ENCODE peak calls at places on chromosome 22, in four cellular contexts. Q is aorta, K is SJSA1, R is HepG2. G is an unnamed sample.
A peak's percentile ranks its signal among the peaks of the same experiment; 100 is the strongest.

GRCh38 chr22:22720724-22721261 is 76.4 kb downstream of the GGTLC2 start:
- DNase-seq in Q (no peak), R (no peak), K (no peak), G (no peak)

GRCh38 chr22:11360632-11361031 is 4167.4 kb upstream of the OR11H1 start:
- DNase-seq in R (no peak), K (no peak), Q (peak; percentile 71), G (peak; percentile 78)

GRCh38 chr22:22713416-22713815 is 69.0 kb downstream of the GGTLC2 start:
- DNase-seq in Q (no peak), K (no peak), R (no peak), G (no peak)

GRCh38 chr22:48758905-48759875 is 1068.5 kb downstream of the BRD1 start:
- DNase-seq in Q (peak; percentile 47), K (peak; percentile 34), R (no peak), G (no peak)

GRCh38 chr22:33519140-33519973 is 400.9 kb downstream of the LARGE1 start:
- DNase-seq in Q (no peak), R (peak; percentile 73), K (peak; percentile 78), G (no peak)

GRCh38 chr22:27554106-27554814 is 247.3 kb downstream of the MN1 start:
- DNase-seq in K (no peak), R (no peak), Q (no peak), G (no peak)

GRCh38 chr22:45750626-45751025 is 79.0 kb downstream of the ATXN10 start:
- DNase-seq in K (no peak), Q (no peak), R (no peak), G (no peak)

GRCh38 chr22:30516273-30516672 is 10.8 kb upstream of the SEC14L4 start:
- DNase-seq in Q (no peak), R (no peak), K (no peak), G (no peak)

GRCh38 chr22:32920032-32920628 is 118.6 kb downstream of the TIMP3 start:
- DNase-seq in R (no peak), K (no peak), Q (no peak), G (peak; percentile 44)

GRCh38 chr22:45314789-45315188 is 5.1 kb downstream of the FAM118A start:
- DNase-seq in R (no peak), K (no peak), Q (no peak), G (no peak)

GRCh38 chr22:16586991-16587390 is 5.6 kb downstream of the CCT8L2 start:
- DNase-seq in K (no peak), R (no peak), Q (no peak), G (no peak)

GRCh38 chr22:35275580-35275979 is 18.3 kb downstream of the HMGXB4 start:
- DNase-seq in Q (no peak), K (no peak), R (no peak), G (no peak)

GRCh38 chr22:29784451-29785361 is 17.5 kb downstream of the UQCR10 start:
- DNase-seq in R (peak; percentile 38), K (no peak), Q (no peak), G (no peak)

GRCh38 chr22:44116331-44116730 is 64.4 kb upstream of the PARVG start:
- DNase-seq in Q (peak; percentile 27), K (no peak), R (no peak), G (no peak)

GRCh38 chr22:21752276-21752675 is 16.7 kb upstream of the YPEL1 start:
- DNase-seq in Q (no peak), R (no peak), K (no peak), G (no peak)

GRCh38 chr22:22465094-22465602 is 43.4 kb downstream of the ZNF280B start:
- DNase-seq in R (no peak), K (no peak), Q (no peak), G (no peak)

GRCh38 chr22:41681616-41682015 is 7.1 kb downstream of the SNU13 start:
- DNase-seq in K (no peak), R (no peak), Q (peak; percentile 53), G (no peak)

GRCh38 chr22:30332551-30332950 is 5.8 kb upstream of the TBC1D10A start:
- DNase-seq in Q (no peak), R (no peak), K (no peak), G (no peak)

GRCh38 chr22:48434156-48434867 is 1393.4 kb downstream of the BRD1 start:
- DNase-seq in Q (peak; percentile 32), R (no peak), K (no peak), G (no peak)

GRCh38 chr22:31313366-31314147 is 21.3 kb upstream of the PIK3IP1 start:
- DNase-seq in Q (peak; percentile 87), K (peak; percentile 56), R (peak; percentile 46), G (peak; percentile 81)

GRCh38 chr22:44023404-44024287 is 456 bp upstream of the PARVB start:
- DNase-seq in K (peak; percentile 53), R (no peak), Q (peak; percentile 84), G (peak; percentile 64)

GRCh38 chr22:45212306-45212709 is 28.4 kb downstream of the KIAA0930 start:
- DNase-seq in R (no peak), K (peak; percentile 97), Q (peak; percentile 94), G (peak; percentile 89)

GRCh38 chr22:27164781-27165503 is 507.6 kb downstream of the MIAT start:
- DNase-seq in Q (no peak), K (no peak), R (no peak), G (no peak)

GRCh38 chr22:31350410-31350863 is 4.3 kb upstream of the PATZ1 start:
- DNase-seq in R (peak; percentile 90), K (no peak), Q (no peak), G (no peak)

GRCh38 chr22:38257650-38258246 is 15.1 kb downstream of the TMEM184B start:
- DNase-seq in R (no peak), K (no peak), Q (no peak), G (no peak)
- H3K4me3 ChIP-seq in R (no peak overlapping the region), K (no peak overlapping the region), Q (no peak overlapping the region), G (no peak overlapping the region)

GRCh38 chr22:40179535-40179934 is 1.8 kb downstream of the TNRC6B start:
- DNase-seq in Q (no peak), R (no peak), K (no peak), G (no peak)

GRCh38 chr22:40181323-40181722 is 3.6 kb downstream of the TNRC6B start:
- DNase-seq in R (no peak), K (no peak), Q (no peak), G (no peak)

GRCh38 chr22:40180403-40180802 is 2.7 kb downstream of the TNRC6B start:
- DNase-seq in R (no peak), K (no peak), Q (no peak), G (no peak)

GRCh38 chr22:40182231-40182835 is 4.6 kb downstream of the TNRC6B start:
- DNase-seq in K (no peak), Q (no peak), R (no peak), G (no peak)

GRCh38 chr22:40183029-40183581 is 5.4 kb downstream of the TNRC6B start:
- DNase-seq in Q (no peak), R (peak; percentile 68), K (peak; percentile 78), G (no peak)
- H3K4me1 ChIP-seq in Q (peaks cover 7% of the 10 kb centered on the region), R (peaks cover 55% of the 10 kb centered on the region), K (peaks cover 55% of the 10 kb centered on the region), G (peaks cover 75% of the 10 kb centered on the region)

DNA sequence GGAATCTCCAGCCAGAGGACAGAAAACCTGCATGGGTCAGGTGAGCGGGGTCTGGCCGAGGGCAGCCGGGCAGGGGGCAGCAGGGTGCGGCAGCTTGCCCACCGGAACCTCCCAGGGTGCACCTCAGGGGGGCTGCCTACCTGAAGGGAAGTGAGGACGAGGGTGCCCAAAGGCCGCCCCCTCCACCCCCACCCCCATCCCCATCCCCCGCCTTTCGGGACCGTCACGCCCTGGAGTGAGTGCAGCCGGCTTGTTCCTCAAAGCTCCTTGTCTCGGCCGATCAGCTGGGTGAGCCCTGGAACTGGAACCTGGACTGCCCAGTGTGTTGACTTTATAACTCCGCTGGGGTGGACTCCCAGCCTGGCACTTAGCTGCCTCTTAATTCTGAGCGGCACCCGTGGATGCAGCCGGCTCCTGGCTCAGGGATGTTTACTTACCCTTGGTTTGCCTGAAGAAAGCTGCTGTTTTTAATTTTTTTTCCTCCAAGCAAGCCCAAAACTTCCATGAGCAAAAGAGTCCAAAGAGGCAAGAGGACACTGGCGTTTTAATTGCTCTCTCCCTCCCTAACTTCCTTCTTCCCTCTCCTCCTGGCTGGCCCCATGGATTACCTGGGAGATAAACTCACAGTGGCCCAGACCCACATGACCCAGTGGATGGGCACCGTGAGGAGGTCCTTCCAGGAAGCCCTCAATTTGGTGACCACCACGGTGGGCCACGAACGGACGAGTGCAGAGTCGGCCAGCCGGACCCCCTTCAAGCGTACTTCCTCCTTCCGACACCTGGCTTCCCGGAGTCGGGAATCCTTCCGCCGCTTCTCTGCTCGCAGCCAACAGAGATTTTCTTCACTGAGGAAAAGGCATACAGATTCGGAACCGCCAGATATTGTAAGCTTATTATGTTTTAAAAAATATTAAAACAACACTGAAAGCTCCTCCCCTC is 87.8 kb upstream of the CRYBB3 start:
- DNase-seq in Q (peak; percentile 85), K (no peak), R (no peak), G (peak; percentile 82)
- H3K27ac ChIP-seq in Q (peak overlapping the region; percentile 96), K (no peak overlapping the region), R (peak overlapping the region; percentile 92), G (peak overlapping the region; percentile 82)

DNA sequence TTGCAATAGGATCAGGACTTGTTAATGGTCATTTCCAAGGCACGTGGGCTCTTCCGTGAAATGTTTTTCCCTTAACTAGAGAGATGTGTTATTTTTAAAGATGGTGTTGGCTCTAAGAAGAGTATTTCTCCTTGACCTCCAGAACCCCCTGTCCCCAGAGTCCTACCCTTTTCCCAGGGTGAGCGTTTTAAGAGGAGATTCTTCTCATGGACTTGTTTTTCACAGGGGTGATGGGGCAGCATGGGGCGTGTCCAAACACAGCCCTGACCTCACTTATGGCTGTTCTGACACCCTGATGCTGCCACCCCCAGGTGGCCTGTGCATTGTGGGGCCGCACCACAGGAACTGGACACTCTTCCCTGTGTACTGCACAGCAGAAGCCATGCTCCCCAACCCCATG is 335.7 kb downstream of the TBC1D22A start:
- DNase-seq in R (no peak), K (no peak), Q (no peak), G (no peak)
- H3K4me3 ChIP-seq in R (no peak overlapping the region), K (no peak overlapping the region), Q (no peak overlapping the region), G (no peak overlapping the region)

GRCh38 chr22:40326905-40327735 is 19.2 kb upstream of the ADSL start:
- DNase-seq in Q (no peak), R (no peak), K (peak; percentile 78), G (no peak)
- H3K4me1 ChIP-seq in Q (no peaks in the 10 kb centered on the region), R (no peaks in the 10 kb centered on the region), K (peaks cover 59% of the 10 kb centered on the region), G (no peaks in the 10 kb centered on the region)

DNA sequence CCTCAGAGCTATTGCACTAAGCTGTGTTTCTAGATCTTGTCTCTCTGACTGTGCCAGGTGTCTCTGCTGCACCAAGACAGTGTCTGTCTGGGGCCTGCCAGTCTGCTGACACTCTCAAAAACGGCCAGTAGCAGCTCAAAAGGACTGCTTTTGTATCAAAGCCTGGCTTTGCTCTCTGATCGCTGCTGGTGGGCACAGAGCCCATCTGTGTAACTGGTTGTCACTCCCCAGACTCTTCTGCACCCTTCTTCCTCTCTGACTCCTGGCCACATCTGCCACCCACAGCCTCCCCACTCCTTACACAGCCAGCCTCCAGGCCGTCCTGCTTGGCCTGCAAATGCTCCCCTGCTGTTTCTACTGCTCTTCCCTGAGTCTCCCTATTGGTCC is 26.5 kb downstream of the MED15 start:
- DNase-seq in Q (no peak), R (no peak), K (no peak), G (no peak)
- H3K27ac ChIP-seq in Q (no peak overlapping the region), R (no peak overlapping the region), K (no peak overlapping the region), G (no peak overlapping the region)

GRCh38 chr22:38251355-38251720 is 21.5 kb downstream of the TMEM184B start:
- DNase-seq in Q (no peak), K (no peak), R (no peak), G (no peak)

GRCh38 chr22:38250642-38251354 is 22.0 kb downstream of the TMEM184B start:
- DNase-seq in K (no peak), R (no peak), Q (no peak), G (no peak)

GRCh38 chr22:38249301-38249700 is 23.5 kb downstream of the TMEM184B start:
- DNase-seq in R (no peak), Q (no peak), K (no peak), G (no peak)

GRCh38 chr22:38248280-38248679 is 24.5 kb downstream of the TMEM184B start:
- DNase-seq in R (no peak), K (no peak), Q (no peak), G (no peak)

GRCh38 chr22:38249803-38250641 is 22.8 kb downstream of the TMEM184B start:
- DNase-seq in Q (no peak), K (no peak), R (no peak), G (no peak)
- H3K4me3 ChIP-seq in Q (no peak overlapping the region), K (no peak overlapping the region), R (no peak overlapping the region), G (no peak overlapping the region)